ENCODE peak calls at places on chromosomes 2 and 18, in nine cellular contexts. R is ovary, Z is A673, N is nucleus accumbens, X is EL, C is amygdala, I is AG20443, V is dorsolateral prefrontal cortex, G is T-helper 17 cell. H is an unnamed sample.

GRCh38 chr2:85998071-85998991 is 107.4 kb downstream of the POLR1A start:
- DNase-seq in R (peak; percentile 66), Z (no peak), N (no peak), X (peak; percentile 87), C (no peak), I (peak; percentile 80), V (no peak), G (no peak), H (no peak)

GRCh38 chr2:134027980-134028379 is 225.9 kb upstream of the MGAT5 start:
- DNase-seq in R (peak; percentile 38), Z (no peak), N (no peak), X (no peak), C (no peak), I (peak; percentile 35), V (no peak), G (no peak), H (no peak)

GRCh38 chr18:26745288-26745975 is 120.1 kb downstream of the AQP4 start:
- DNase-seq in R (no peak), Z (no peak), N (no peak), X (no peak), C (no peak), I (no peak), V (no peak), G (no peak), H (no peak)

GRCh38 chr18:55420665-55420964 is 167.4 kb downstream of the TCF4 start:
- DNase-seq in R (no peak), Z (no peak), N (no peak), X (no peak), C (no peak), I (no peak), V (no peak), G (no peak), H (no peak)

GRCh38 chr2:165277860-165278656 is 38.8 kb downstream of the SCN2A start:
- DNase-seq in R (no peak), Z (no peak), N (no peak), X (no peak), C (no peak), I (no peak), V (no peak), G (no peak), H (peak; percentile 86)

GRCh38 chr18:11274144-11274762 is 124.9 kb upstream of the PIEZO2 start:
- DNase-seq in R (no peak), Z (no peak), N (no peak), X (no peak), C (no peak), I (no peak), V (no peak), G (no peak), H (no peak)

GRCh38 chr2:7992612-7993596 is 689.0 kb upstream of the ID2 start:
- DNase-seq in R (no peak), Z (no peak), N (no peak), X (peak; percentile 14), C (no peak), I (no peak), V (no peak), G (no peak), H (peak; percentile 60)

GRCh38 chr18:38575648-38576047 is 1010.0 kb upstream of the CELF4 start:
- DNase-seq in R (no peak), Z (no peak), N (no peak), X (no peak), C (no peak), I (no peak), V (no peak), G (no peak), H (no peak)

GRCh38 chr2:237879058-237879430 is 19.6 kb downstream of the RAMP1 start:
- DNase-seq in R (peak; percentile 26), Z (peak; percentile 94), N (no peak), X (peak; percentile 31), C (peak; percentile 31), I (no peak), V (no peak), G (no peak), H (no peak)

GRCh38 chr2:173997779-173998178 is 32.6 kb upstream of the SP3 start:
- DNase-seq in R (no peak), Z (no peak), N (no peak), X (no peak), C (no peak), I (no peak), V (no peak), G (no peak), H (no peak)

GRCh38 chr2:121356058-121356640 is 71.1 kb upstream of the TFCP2L1 start:
- DNase-seq in R (no peak), Z (peak; percentile 76), N (no peak), X (peak; percentile 66), C (peak; percentile 13), I (peak; percentile 73), V (no peak), G (no peak), H (peak; percentile 89)

GRCh38 chr2:233093721-233094120 is 33.6 kb downstream of the INPP5D start:
- DNase-seq in R (no peak), Z (no peak), N (no peak), X (no peak), C (no peak), I (no peak), V (no peak), G (no peak), H (no peak)

GRCh38 chr2:74625658-74626425 is 22.3 kb downstream of the M1AP start:
- DNase-seq in R (no peak), Z (no peak), N (no peak), X (no peak), C (no peak), I (no peak), V (no peak), G (no peak), H (peak; percentile 19)

GRCh38 chr2:120303177-120303576 is 42.8 kb upstream of the INHBB start:
- DNase-seq in R (no peak), Z (no peak), N (no peak), X (no peak), C (no peak), I (no peak), V (no peak), G (no peak), H (peak; percentile 96)

GRCh38 chr2:119476301-119477117 is 44.9 kb downstream of the TMEM37 start:
- DNase-seq in R (peak; percentile 78), Z (peak; percentile 74), N (no peak), X (peak; percentile 68), C (peak; percentile 29), I (peak; percentile 87), V (peak; percentile 39), G (peak; percentile 20), H (peak; percentile 82)

GRCh38 chr2:174577967-174578589 is 19.5 kb downstream of the WIPF1 start:
- DNase-seq in R (no peak), Z (peak; percentile 56), N (no peak), X (peak; percentile 73), C (peak; percentile 29), I (peak; percentile 55), V (no peak), G (no peak), H (peak; percentile 42)

GRCh38 chr2:227872676-227873075 is 1.2 kb downstream of the DAW1 start:
- DNase-seq in R (no peak), Z (no peak), N (no peak), X (no peak), C (no peak), I (no peak), V (no peak), G (no peak), H (no peak)

GRCh38 chr2:223654384-223654915 is 52.3 kb upstream of the SCG2 start:
- DNase-seq in R (no peak), Z (no peak), N (no peak), X (peak; percentile 60), C (no peak), I (no peak), V (no peak), G (no peak), H (peak; percentile 41)

GRCh38 chr2:19885791-19886190 is 16.0 kb downstream of the TTC32 start:
- DNase-seq in R (no peak), Z (no peak), N (no peak), X (no peak), C (no peak), I (no peak), V (no peak), G (no peak), H (no peak)

GRCh38 chr2:121471571-121472464 is 58.9 kb upstream of the RNU4ATAC start:
- DNase-seq in R (no peak), Z (peak; percentile 59), N (no peak), X (peak; percentile 84), C (no peak), I (peak; percentile 57), V (no peak), G (no peak), H (peak; percentile 17)

GRCh38 chr2:9377461-9378097 is 45.7 kb downstream of the ITGB1BP1 start:
- DNase-seq in R (no peak), Z (no peak), N (no peak), X (no peak), C (no peak), I (no peak), V (no peak), G (no peak), H (no peak)

GRCh38 chr2:152762202-152762601 is 43.8 kb downstream of the ARL6IP6 start:
- DNase-seq in R (no peak), Z (peak; percentile 79), N (no peak), X (peak; percentile 91), C (no peak), I (peak; percentile 60), V (no peak), G (no peak), H (peak; percentile 49)

GRCh38 chr2:197088694-197089093 is 162.2 kb upstream of the PGAP1 start:
- DNase-seq in R (no peak), Z (peak; percentile 76), N (no peak), X (no peak), C (no peak), I (no peak), V (no peak), G (no peak), H (no peak)

GRCh38 chr2:236986524-236987330 is 99.0 kb upstream of the COPS8 start:
- DNase-seq in R (no peak), Z (no peak), N (no peak), X (no peak), C (no peak), I (no peak), V (no peak), G (no peak), H (no peak)

GRCh38 chr2:217151509-217152206 is 291.8 kb upstream of the TNP1 start:
- DNase-seq in R (no peak), Z (no peak), N (no peak), X (no peak), C (peak; percentile 11), I (no peak), V (no peak), G (no peak), H (peak; percentile 6)

GRCh38 chr2:228600265-228600664 is 418.8 kb upstream of the SPHKAP start:
- DNase-seq in R (no peak), Z (no peak), N (no peak), X (peak; percentile 83), C (no peak), I (peak; percentile 70), V (no peak), G (no peak), H (no peak)

GRCh38 chr2:64524604-64525322 is 635 bp downstream of the AFTPH start:
- DNase-seq in R (no peak), Z (peak; percentile 17), N (no peak), X (no peak), C (peak; percentile 74), I (peak; percentile 61), V (peak; percentile 23), G (no peak), H (peak; percentile 64)

H was measured in NCI-H82.